ENCODE peak calls at places on chromosome 20, in seven cellular contexts. One of them, this sample, is unnamed. For H3K27me3, the result is how much of the 10 kb centered on the place peaks cover.

GRCh38 chr20:64158346-64159285 is 5.6 kb upstream of the MYT1 start:
- DNase-seq in psoas muscle: no peak
- DNase-seq in H7: peak
- DNase-seq in hepatocyte: peak
- DNase-seq in HL-60: no peak
- DNase-seq in BJ: no peak
- DNase-seq in CD8-positive, alpha-beta memory T cell: no peak
- DNase-seq in this sample: no peak

GRCh38 chr20:64161595-64162238 is 2.5 kb upstream of the MYT1 start:
- DNase-seq in psoas muscle: no peak
- DNase-seq in H7: peak
- DNase-seq in hepatocyte: peak
- DNase-seq in HL-60: peak
- DNase-seq in BJ: no peak
- DNase-seq in CD8-positive, alpha-beta memory T cell: no peak
- DNase-seq in this sample: peak

GRCh38 chr20:32761831-32762753 is at the start of gene DNMT3B:
- DNase-seq in psoas muscle: peak
- DNase-seq in H7: peak
- DNase-seq in hepatocyte: peak
- DNase-seq in HL-60: peak
- DNase-seq in BJ: no peak
- DNase-seq in CD8-positive, alpha-beta memory T cell: peak
- DNase-seq in this sample: peak

GRCh38 chr20:11917663-11918062 is at the start of gene BTBD3:
- DNase-seq in psoas muscle: peak
- DNase-seq in H7: peak
- DNase-seq in hepatocyte: peak
- DNase-seq in HL-60: no peak
- DNase-seq in BJ: no peak
- DNase-seq in CD8-positive, alpha-beta memory T cell: no peak
- DNase-seq in this sample: no peak

GRCh38 chr20:7540923-7541322 is 399.3 kb downstream of the HAO1 start:
- DNase-seq in psoas muscle: no peak
- DNase-seq in H7: no peak
- DNase-seq in hepatocyte: no peak
- DNase-seq in HL-60: no peak
- DNase-seq in BJ: no peak
- DNase-seq in CD8-positive, alpha-beta memory T cell: no peak
- DNase-seq in this sample: no peak

GRCh38 chr20:58458342-58459057 is 56.7 kb downstream of the APCDD1L start:
- DNase-seq in psoas muscle: no peak
- DNase-seq in H7: no peak
- DNase-seq in hepatocyte: no peak
- DNase-seq in HL-60: no peak
- DNase-seq in BJ: no peak
- DNase-seq in CD8-positive, alpha-beta memory T cell: no peak
- DNase-seq in this sample: no peak

GRCh38 chr20:59771506-59772372 is 161.7 kb downstream of the SYCP2 start:
- DNase-seq in psoas muscle: no peak
- DNase-seq in H7: peak
- DNase-seq in hepatocyte: no peak
- DNase-seq in HL-60: no peak
- DNase-seq in BJ: no peak
- DNase-seq in CD8-positive, alpha-beta memory T cell: no peak
- DNase-seq in this sample: no peak

GRCh38 chr20:48986899-48987298 is 59.2 kb upstream of the CSE1L start:
- DNase-seq in psoas muscle: no peak
- DNase-seq in H7: no peak
- DNase-seq in hepatocyte: no peak
- DNase-seq in HL-60: peak
- DNase-seq in BJ: no peak
- DNase-seq in CD8-positive, alpha-beta memory T cell: no peak
- DNase-seq in this sample: no peak

GRCh38 chr20:4998160-4998651 is 3.1 kb downstream of the SLC23A2 start:
- DNase-seq in psoas muscle: no peak
- DNase-seq in H7: peak
- DNase-seq in hepatocyte: no peak
- DNase-seq in HL-60: peak
- DNase-seq in BJ: no peak
- DNase-seq in CD8-positive, alpha-beta memory T cell: no peak
- DNase-seq in this sample: no peak

GRCh38 chr20:21622097-21622496 is 83.4 kb upstream of the PAX1 start:
- DNase-seq in psoas muscle: no peak
- DNase-seq in H7: no peak
- DNase-seq in hepatocyte: peak
- DNase-seq in HL-60: no peak
- DNase-seq in BJ: no peak
- DNase-seq in CD8-positive, alpha-beta memory T cell: no peak
- DNase-seq in this sample: no peak

GRCh38 chr20:31590717-31591225 is 14.3 kb upstream of the ID1 start:
- DNase-seq in psoas muscle: no peak
- DNase-seq in H7: peak
- DNase-seq in hepatocyte: peak
- DNase-seq in HL-60: no peak
- DNase-seq in BJ: no peak
- DNase-seq in CD8-positive, alpha-beta memory T cell: no peak
- DNase-seq in this sample: no peak

GRCh38 chr20:4512891-4513550 is 208.7 kb upstream of the PRND start:
- DNase-seq in psoas muscle: no peak
- DNase-seq in H7: no peak
- DNase-seq in hepatocyte: peak
- DNase-seq in HL-60: no peak
- DNase-seq in BJ: peak
- DNase-seq in CD8-positive, alpha-beta memory T cell: no peak
- DNase-seq in this sample: no peak

GRCh38 chr20:25739615-25740320 is 43.1 kb upstream of the ZNF337 start:
- DNase-seq in psoas muscle: no peak
- DNase-seq in H7: no peak
- DNase-seq in hepatocyte: no peak
- DNase-seq in HL-60: no peak
- DNase-seq in BJ: no peak
- DNase-seq in CD8-positive, alpha-beta memory T cell: no peak
- DNase-seq in this sample: no peak

GRCh38 chr20:7346562-7346961 is 579.1 kb downstream of the BMP2 start:
- DNase-seq in psoas muscle: no peak
- DNase-seq in H7: no peak
- DNase-seq in hepatocyte: no peak
- DNase-seq in HL-60: no peak
- DNase-seq in BJ: no peak
- DNase-seq in CD8-positive, alpha-beta memory T cell: no peak
- DNase-seq in this sample: no peak

GRCh38 chr20:50152394-50153152 is 950 bp downstream of the PEDS1 start:
- DNase-seq in psoas muscle: no peak
- DNase-seq in H7: peak
- DNase-seq in hepatocyte: peak
- DNase-seq in HL-60: peak
- DNase-seq in BJ: no peak
- DNase-seq in CD8-positive, alpha-beta memory T cell: no peak
- DNase-seq in this sample: no peak

GRCh38 chr20:1887321-1887720 is 7.9 kb upstream of the SIRPA start:
- DNase-seq in psoas muscle: peak
- DNase-seq in H7: no peak
- DNase-seq in hepatocyte: no peak
- DNase-seq in HL-60: no peak
- DNase-seq in BJ: no peak
- DNase-seq in CD8-positive, alpha-beta memory T cell: no peak
- DNase-seq in this sample: no peak

GRCh38 chr20:47493954-47494293 is 7.8 kb upstream of the NCOA3 start:
- DNase-seq in psoas muscle: no peak
- DNase-seq in H7: no peak
- DNase-seq in hepatocyte: peak
- DNase-seq in HL-60: no peak
- DNase-seq in BJ: no peak
- DNase-seq in CD8-positive, alpha-beta memory T cell: no peak
- DNase-seq in this sample: no peak

GRCh38 chr20:34328928-34329677 is 25.9 kb upstream of the AHCY start:
- DNase-seq in psoas muscle: no peak
- DNase-seq in H7: no peak
- DNase-seq in hepatocyte: no peak
- DNase-seq in HL-60: no peak
- DNase-seq in BJ: no peak
- DNase-seq in CD8-positive, alpha-beta memory T cell: no peak
- DNase-seq in this sample: no peak

GRCh38 chr20:57320358-57320757 is 9.2 kb upstream of the SPO11 start:
- DNase-seq in psoas muscle: no peak
- DNase-seq in H7: no peak
- DNase-seq in hepatocyte: no peak
- DNase-seq in HL-60: no peak
- DNase-seq in BJ: no peak
- DNase-seq in CD8-positive, alpha-beta memory T cell: no peak
- DNase-seq in this sample: no peak

DNA sequence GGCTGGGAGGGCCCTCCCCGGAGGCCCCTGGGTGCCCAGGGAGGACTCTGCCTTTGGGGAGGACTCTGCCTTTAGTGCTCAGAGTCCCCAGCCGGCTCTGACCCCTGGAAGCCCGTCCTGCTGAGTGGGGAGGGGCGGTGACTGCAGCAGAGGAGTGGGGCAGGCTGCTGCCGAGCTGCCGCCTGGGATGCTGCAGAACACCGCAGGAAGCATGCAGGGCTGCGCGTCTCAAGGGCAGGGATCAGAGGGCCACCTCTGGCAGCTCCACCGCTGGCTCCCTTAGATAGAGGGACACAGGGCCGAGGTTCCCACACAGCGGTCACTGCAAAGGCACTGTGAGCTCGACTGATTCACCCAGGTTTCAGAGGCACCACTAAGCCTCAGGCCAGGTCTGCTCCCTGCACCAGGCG is 82.2 kb upstream of the GATA5 start:
- DNase-seq in psoas muscle: no peak
- DNase-seq in H7: no peak
- DNase-seq in hepatocyte: no peak
- DNase-seq in HL-60: no peak
- DNase-seq in BJ: no peak
- DNase-seq in CD8-positive, alpha-beta memory T cell: no peak
- DNase-seq in this sample: no peak
- H3K27me3 ChIP-seq in psoas muscle: under half
- H3K27me3 ChIP-seq in H7: under half
- H3K27me3 ChIP-seq in hepatocyte: under half
- H3K27me3 ChIP-seq in HL-60: under half
- H3K27me3 ChIP-seq in BJ: under half
- H3K27me3 ChIP-seq in CD8-positive, alpha-beta memory T cell: under half
- H3K27me3 ChIP-seq in this sample: under half

DNA sequence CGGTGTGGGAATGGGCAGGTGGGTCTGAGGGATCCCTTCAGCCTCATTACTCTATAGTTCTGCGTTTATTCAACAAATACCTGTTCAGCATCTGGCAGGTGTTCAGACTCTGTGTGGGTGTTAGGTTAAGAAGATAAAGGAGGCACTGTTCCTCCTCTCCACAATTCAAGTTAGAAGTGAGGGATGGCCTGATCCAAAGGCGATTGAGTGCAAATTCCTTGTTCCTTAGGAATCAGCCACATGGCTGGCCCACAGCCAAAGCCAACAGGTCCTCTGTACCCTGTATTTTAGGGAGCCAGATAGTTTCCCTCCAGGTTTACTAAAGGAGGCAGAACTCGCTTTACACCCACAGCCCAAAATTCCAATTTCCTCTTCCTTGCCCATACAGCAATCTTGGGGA is 5.0 kb upstream of the CD40 start:
- DNase-seq in psoas muscle: no peak
- DNase-seq in H7: no peak
- DNase-seq in hepatocyte: no peak
- DNase-seq in HL-60: no peak
- DNase-seq in BJ: no peak
- DNase-seq in CD8-positive, alpha-beta memory T cell: no peak
- DNase-seq in this sample: no peak
- H3K27me3 ChIP-seq in psoas muscle: under half
- H3K27me3 ChIP-seq in H7: under half
- H3K27me3 ChIP-seq in hepatocyte: half or more
- H3K27me3 ChIP-seq in HL-60: under half
- H3K27me3 ChIP-seq in BJ: under half
- H3K27me3 ChIP-seq in CD8-positive, alpha-beta memory T cell: under half
- H3K27me3 ChIP-seq in this sample: under half

GRCh38 chr20:37417857-37418501 is 72.0 kb downstream of the SRC start:
- DNase-seq in psoas muscle: no peak
- DNase-seq in H7: no peak
- DNase-seq in hepatocyte: peak
- DNase-seq in HL-60: no peak
- DNase-seq in BJ: no peak
- DNase-seq in CD8-positive, alpha-beta memory T cell: no peak
- DNase-seq in this sample: no peak

GRCh38 chr20:37416202-37417145 is 70.5 kb downstream of the SRC start:
- DNase-seq in psoas muscle: no peak
- DNase-seq in H7: peak
- DNase-seq in hepatocyte: no peak
- DNase-seq in HL-60: no peak
- DNase-seq in BJ: no peak
- DNase-seq in CD8-positive, alpha-beta memory T cell: no peak
- DNase-seq in this sample: no peak

GRCh38 chr20:37418591-37418990 is 72.7 kb downstream of the SRC start:
- DNase-seq in psoas muscle: no peak
- DNase-seq in H7: no peak
- DNase-seq in hepatocyte: no peak
- DNase-seq in HL-60: no peak
- DNase-seq in BJ: no peak
- DNase-seq in CD8-positive, alpha-beta memory T cell: no peak
- DNase-seq in this sample: no peak

GRCh38 chr20:37415118-37416085 is 69.5 kb downstream of the SRC start:
- DNase-seq in psoas muscle: no peak
- DNase-seq in H7: peak
- DNase-seq in hepatocyte: no peak
- DNase-seq in HL-60: no peak
- DNase-seq in BJ: no peak
- DNase-seq in CD8-positive, alpha-beta memory T cell: no peak
- DNase-seq in this sample: no peak

GRCh38 chr20:37417146-37417856 is 71.4 kb downstream of the SRC start:
- DNase-seq in psoas muscle: no peak
- DNase-seq in H7: peak
- DNase-seq in hepatocyte: no peak
- DNase-seq in HL-60: no peak
- DNase-seq in BJ: no peak
- DNase-seq in CD8-positive, alpha-beta memory T cell: no peak
- DNase-seq in this sample: no peak
- H3K27me3 ChIP-seq in psoas muscle: half or more
- H3K27me3 ChIP-seq in H7: under half
- H3K27me3 ChIP-seq in hepatocyte: under half
- H3K27me3 ChIP-seq in HL-60: under half
- H3K27me3 ChIP-seq in BJ: under half
- H3K27me3 ChIP-seq in CD8-positive, alpha-beta memory T cell: under half
- H3K27me3 ChIP-seq in this sample: under half

GRCh38 chr20:36299459-36299858 is 6.7 kb upstream of the DLGAP4 start:
- DNase-seq in psoas muscle: peak
- DNase-seq in H7: no peak
- DNase-seq in hepatocyte: no peak
- DNase-seq in HL-60: no peak
- DNase-seq in BJ: no peak
- DNase-seq in CD8-positive, alpha-beta memory T cell: no peak
- DNase-seq in this sample: no peak

GRCh38 chr20:36303831-36304230 is 2.3 kb upstream of the DLGAP4 start:
- DNase-seq in psoas muscle: no peak
- DNase-seq in H7: no peak
- DNase-seq in hepatocyte: no peak
- DNase-seq in HL-60: no peak
- DNase-seq in BJ: no peak
- DNase-seq in CD8-positive, alpha-beta memory T cell: no peak
- DNase-seq in this sample: no peak

GRCh38 chr20:36298795-36299339 is 7.3 kb upstream of the DLGAP4 start:
- DNase-seq in psoas muscle: peak
- DNase-seq in H7: no peak
- DNase-seq in hepatocyte: no peak
- DNase-seq in HL-60: no peak
- DNase-seq in BJ: no peak
- DNase-seq in CD8-positive, alpha-beta memory T cell: no peak
- DNase-seq in this sample: no peak

GRCh38 chr20:36303020-36303595 is 3.0 kb upstream of the DLGAP4 start:
- DNase-seq in psoas muscle: no peak
- DNase-seq in H7: no peak
- DNase-seq in hepatocyte: no peak
- DNase-seq in HL-60: no peak
- DNase-seq in BJ: no peak
- DNase-seq in CD8-positive, alpha-beta memory T cell: no peak
- DNase-seq in this sample: no peak

GRCh38 chr20:36301359-36302119 is 4.6 kb upstream of the DLGAP4 start:
- DNase-seq in psoas muscle: peak
- DNase-seq in H7: no peak
- DNase-seq in hepatocyte: no peak
- DNase-seq in HL-60: no peak
- DNase-seq in BJ: no peak
- DNase-seq in CD8-positive, alpha-beta memory T cell: no peak
- DNase-seq in this sample: no peak
- H3K27me3 ChIP-seq in psoas muscle: half or more
- H3K27me3 ChIP-seq in H7: under half
- H3K27me3 ChIP-seq in hepatocyte: half or more
- H3K27me3 ChIP-seq in HL-60: under half
- H3K27me3 ChIP-seq in BJ: under half
- H3K27me3 ChIP-seq in CD8-positive, alpha-beta memory T cell: under half
- H3K27me3 ChIP-seq in this sample: under half